ENCODE peak calls at places on chromosomes 7 and 10, in four cellular contexts. One of them, this sample, is unnamed. For H3K36me3, the result is how much of the 10 kb centered on the place peaks cover.

GRCh38 chr7:12222889-12223579 is 11.9 kb downstream of the TMEM106B start:
- DNase-seq in cardiac muscle cell: no peak
- DNase-seq in heart right ventricle: no peak
- DNase-seq in Caco-2: no peak
- DNase-seq in this sample: no peak

GRCh38 chr10:132827861-132828539 is 42.1 kb upstream of the NKX6-2 start:
- DNase-seq in cardiac muscle cell: no peak
- DNase-seq in heart right ventricle: no peak
- DNase-seq in Caco-2: no peak
- DNase-seq in this sample: no peak

GRCh38 chr7:45650404-45651055 is 76.4 kb downstream of the ADCY1 start:
- DNase-seq in cardiac muscle cell: no peak
- DNase-seq in heart right ventricle: no peak
- DNase-seq in Caco-2: no peak
- DNase-seq in this sample: no peak

GRCh38 chr7:20306499-20306946 is 24.2 kb upstream of the ITGB8 start:
- DNase-seq in cardiac muscle cell: no peak
- DNase-seq in heart right ventricle: no peak
- DNase-seq in Caco-2: peak
- DNase-seq in this sample: no peak

GRCh38 chr10:92965314-92965713 is 95.3 kb upstream of the CYP26C1 start:
- DNase-seq in cardiac muscle cell: peak
- DNase-seq in heart right ventricle: no peak
- DNase-seq in Caco-2: peak
- DNase-seq in this sample: no peak

GRCh38 chr10:63346015-63346441 is 119.7 kb downstream of the JMJD1C start:
- DNase-seq in cardiac muscle cell: no peak
- DNase-seq in heart right ventricle: no peak
- DNase-seq in Caco-2: no peak
- DNase-seq in this sample: no peak

GRCh38 chr10:17880596-17880995 is 71.1 kb upstream of the SLC39A12 start:
- DNase-seq in cardiac muscle cell: no peak
- DNase-seq in heart right ventricle: no peak
- DNase-seq in Caco-2: no peak
- DNase-seq in this sample: no peak

GRCh38 chr10:84329094-84329611 is 764 bp downstream of the CCSER2 start:
- DNase-seq in cardiac muscle cell: peak
- DNase-seq in heart right ventricle: peak
- DNase-seq in Caco-2: peak
- DNase-seq in this sample: no peak

GRCh38 chr10:50577681-50578350 is 45.9 kb downstream of the SGMS1 start:
- DNase-seq in cardiac muscle cell: peak
- DNase-seq in heart right ventricle: peak
- DNase-seq in Caco-2: peak
- DNase-seq in this sample: no peak

GRCh38 chr10:120979435-120980315 is 128.5 kb downstream of the WDR11 start:
- DNase-seq in cardiac muscle cell: peak
- DNase-seq in heart right ventricle: no peak
- DNase-seq in Caco-2: peak
- DNase-seq in this sample: no peak

GRCh38 chr10:132061030-132061429 is 4.7 kb upstream of the JAKMIP3 start:
- DNase-seq in cardiac muscle cell: no peak
- DNase-seq in heart right ventricle: no peak
- DNase-seq in Caco-2: no peak
- DNase-seq in this sample: no peak

GRCh38 chr10:121165276-121165675 is 314.1 kb downstream of the WDR11 start:
- DNase-seq in cardiac muscle cell: no peak
- DNase-seq in heart right ventricle: no peak
- DNase-seq in Caco-2: no peak
- DNase-seq in this sample: no peak

GRCh38 chr7:25863727-25864116 is 288.3 kb upstream of the NFE2L3 start:
- DNase-seq in cardiac muscle cell: no peak
- DNase-seq in heart right ventricle: no peak
- DNase-seq in Caco-2: no peak
- DNase-seq in this sample: no peak
- H3K4me3 ChIP-seq in cardiac muscle cell: no peak
- H3K4me3 ChIP-seq in heart right ventricle: no peak
- H3K4me3 ChIP-seq in Caco-2: no peak
- H3K4me3 ChIP-seq in this sample: no peak

GRCh38 chr10:103153302-103153759 is 39.7 kb downstream of the NT5C2 start:
- DNase-seq in cardiac muscle cell: peak
- DNase-seq in heart right ventricle: peak
- DNase-seq in Caco-2: no peak
- DNase-seq in this sample: no peak

GRCh38 chr10:103155485-103156085 is 37.5 kb downstream of the NT5C2 start:
- DNase-seq in cardiac muscle cell: no peak
- DNase-seq in heart right ventricle: no peak
- DNase-seq in Caco-2: no peak
- DNase-seq in this sample: no peak

GRCh38 chr10:103157246-103157645 is 35.8 kb downstream of the NT5C2 start:
- DNase-seq in cardiac muscle cell: no peak
- DNase-seq in heart right ventricle: no peak
- DNase-seq in Caco-2: no peak
- DNase-seq in this sample: no peak

GRCh38 chr10:103154464-103155299 is 38.4 kb downstream of the NT5C2 start:
- DNase-seq in cardiac muscle cell: peak
- DNase-seq in heart right ventricle: no peak
- DNase-seq in Caco-2: no peak
- DNase-seq in this sample: no peak

GRCh38 chr10:103153765-103154197 is 39.3 kb downstream of the NT5C2 start:
- DNase-seq in cardiac muscle cell: no peak
- DNase-seq in heart right ventricle: no peak
- DNase-seq in Caco-2: no peak
- DNase-seq in this sample: no peak
- H3K36me3 ChIP-seq in cardiac muscle cell: under half
- H3K36me3 ChIP-seq in heart right ventricle: under half
- H3K36me3 ChIP-seq in Caco-2: under half
- H3K36me3 ChIP-seq in this sample: under half

DNA sequence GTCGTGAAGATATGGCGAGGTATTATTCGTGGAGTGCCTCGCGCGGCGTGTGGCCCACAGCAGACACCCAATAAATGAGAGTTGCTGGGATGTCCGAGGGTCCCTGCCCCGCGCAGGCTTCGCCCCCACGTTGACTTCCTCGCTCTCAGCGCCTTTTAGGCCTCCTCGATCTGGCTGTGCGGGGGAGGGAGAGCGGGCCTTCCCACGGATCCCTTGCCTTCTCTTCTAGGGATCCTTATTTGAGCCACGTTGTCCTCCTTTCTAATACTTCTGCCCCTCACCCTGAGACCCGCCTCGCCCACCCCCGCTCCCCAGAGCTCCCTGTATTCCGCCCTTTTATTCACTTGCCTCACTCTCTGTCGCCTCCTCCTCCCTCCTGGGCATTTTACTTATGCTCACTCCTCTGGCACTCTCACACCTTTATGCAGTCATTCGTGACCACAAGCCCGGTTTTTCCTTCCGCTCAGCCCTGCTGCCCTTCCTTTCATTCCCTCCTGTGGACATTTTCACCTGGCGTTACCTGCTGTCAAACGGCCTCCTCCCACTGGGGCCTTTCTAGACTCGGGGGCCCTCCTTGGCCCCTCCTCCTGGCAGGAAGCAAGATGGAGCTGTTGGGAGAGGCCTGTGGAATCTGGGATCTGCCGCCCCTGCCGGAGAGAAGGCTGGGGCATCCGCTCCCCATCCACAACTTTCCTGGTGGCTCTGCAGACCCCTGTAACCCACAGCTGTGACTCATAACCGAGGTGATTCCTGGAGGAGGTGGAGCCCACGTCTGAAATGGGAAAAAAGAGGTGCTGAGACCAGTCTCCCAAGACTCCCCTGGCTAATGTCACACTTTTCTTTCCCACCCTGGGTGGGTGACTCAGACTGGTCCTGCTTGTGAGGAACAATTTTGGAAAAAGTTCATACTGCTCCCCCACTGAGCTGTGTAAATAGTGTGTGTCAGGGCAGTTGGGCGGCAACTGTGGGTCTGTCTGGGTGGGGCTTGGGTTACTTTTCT is 1.0 kb downstream of the VCL start:
- DNase-seq in cardiac muscle cell: peak
- DNase-seq in heart right ventricle: peak
- DNase-seq in Caco-2: peak
- DNase-seq in this sample: peak
- TF ChIP-seq CTCF in cardiac muscle cell: peak
- TF ChIP-seq CTCF in heart right ventricle: peak
- TF ChIP-seq CTCF in Caco-2: peak
- TF ChIP-seq CTCF in this sample: peak

GRCh38 chr7:28516390-28517145 is 104.2 kb downstream of the CREB5 start:
- DNase-seq in cardiac muscle cell: no peak
- DNase-seq in heart right ventricle: no peak
- DNase-seq in Caco-2: no peak
- DNase-seq in this sample: no peak
- H3K4me3 ChIP-seq in cardiac muscle cell: no peak
- H3K4me3 ChIP-seq in heart right ventricle: no peak
- H3K4me3 ChIP-seq in Caco-2: no peak
- H3K4me3 ChIP-seq in this sample: no peak

This sample was measured in BJ.